ENCODE peak calls at places on chromosomes 4 and X, in seven cellular contexts. R, O, F, T, W, A and C are unnamed samples.

GRCh38 chr4:139656614-139657486 is 8.8 kb upstream of the MGST2 start:
- DNase-seq in W (peak), T (peak), R (peak), F (peak), A (peak), O (peak), C (peak)

GRCh38 chr4:111814961-111815360 is 330.3 kb upstream of the FAM241A start:
- DNase-seq in T (no peak), F (no peak), O (no peak), A (no peak), R (no peak), W (no peak), C (no peak)

GRCh38 chr4:16024009-16024408 is 59.8 kb downstream of the PROM1 start:
- DNase-seq in O (no peak), F (peak), R (no peak), T (no peak), W (no peak), A (no peak), C (peak)

GRCh38 chrX:121851033-121851432 is 803.6 kb downstream of the GLUD2 start:
- DNase-seq in F (no peak), O (no peak), W (no peak), A (no peak), T (no peak), R (no peak), C (peak)

GRCh38 chr4:26369132-26370036 is 48.6 kb downstream of the RBPJ start:
- DNase-seq in T (no peak), W (no peak), R (no peak), F (peak), A (no peak), O (no peak), C (no peak)

GRCh38 chr4:80138556-80139538 is 58.5 kb upstream of the PRDM8 start:
- DNase-seq in T (no peak), R (peak), F (peak), O (no peak), A (peak), W (no peak), C (peak)

GRCh38 chr4:102778720-102779119 is 18.0 kb upstream of the MANBA start:
- DNase-seq in F (no peak), T (peak), W (no peak), O (no peak), A (no peak), R (no peak), C (no peak)

GRCh38 chr4:189202182-189202868 is 738.3 kb upstream of the FRG1 start:
- DNase-seq in T (peak), O (peak), W (peak), F (peak), R (peak), A (peak), C (peak)

GRCh38 chrX:10239611-10240064 is 82.9 kb downstream of the CLCN4 start:
- DNase-seq in O (no peak), W (no peak), A (no peak), R (no peak), F (peak), T (no peak), C (peak)

GRCh38 chr4:76754439-76754838 is 143.5 kb downstream of the SOWAHB start:
- DNase-seq in T (no peak), R (no peak), F (no peak), A (no peak), O (no peak), W (no peak), C (no peak)
- H3K4me2 ChIP-seq in T (no peak), R (no peak), F (peak), A (no peak), O (no peak), W (no peak), C (peak)

DNA sequence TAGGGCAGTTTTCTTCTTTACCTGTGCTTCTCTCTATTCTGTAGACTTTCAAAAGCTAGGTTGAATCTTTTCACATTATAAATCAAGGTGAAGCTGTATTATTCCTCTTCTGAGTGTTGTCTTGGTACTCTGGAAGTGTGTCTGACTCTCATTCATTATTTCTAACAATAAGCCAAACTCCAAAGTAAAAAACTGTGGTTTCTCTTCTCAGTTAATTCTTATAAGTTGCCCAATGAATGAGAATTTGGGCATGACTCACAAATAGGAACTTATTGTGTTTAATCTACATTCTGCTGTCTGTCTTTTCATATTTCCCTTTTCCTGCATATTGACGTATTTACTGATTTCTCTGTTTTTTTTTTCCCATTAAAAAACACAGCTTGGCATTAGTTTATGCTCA is 714.5 kb downstream of the CCSER1 start:
- DNase-seq in W (no peak), A (no peak), F (no peak), R (no peak), O (no peak), T (no peak), C (peak)
- H3K4me2 ChIP-seq in W (no peak), A (no peak), F (no peak), R (no peak), O (no peak), T (no peak), C (no peak)

GRCh38 chr4:176791591-176792347 is 953 bp downstream of the VEGFC start:
- DNase-seq in R (peak), T (peak), A (no peak), W (no peak), F (peak), O (no peak), C (peak)
- H3K4me2 ChIP-seq in R (peak), T (peak), A (no peak), W (no peak), F (peak), O (no peak), C (peak)

GRCh38 chrX:70254909-70255308 is 5.1 kb downstream of the P2RY4 start:
- DNase-seq in A (no peak), W (no peak), O (no peak), F (no peak), T (peak), R (no peak), C (no peak)

GRCh38 chrX:70257599-70258288 is 2.3 kb downstream of the P2RY4 start:
- DNase-seq in W (no peak), R (no peak), A (no peak), O (no peak), T (peak), F (no peak), C (no peak)

GRCh38 chrX:70253377-70254062 is 6.5 kb downstream of the P2RY4 start:
- DNase-seq in O (no peak), F (peak), A (no peak), W (no peak), T (no peak), R (no peak), C (peak)

GRCh38 chrX:70255452-70255851 is 4.6 kb downstream of the P2RY4 start:
- DNase-seq in O (no peak), T (no peak), R (no peak), A (no peak), F (no peak), W (no peak), C (no peak)

GRCh38 chrX:70254063-70254400 is 6.0 kb downstream of the P2RY4 start:
- DNase-seq in R (no peak), F (no peak), A (no peak), O (no peak), W (no peak), T (no peak), C (no peak)
- H3K4me2 ChIP-seq in R (no peak), F (no peak), A (no peak), O (no peak), W (no peak), T (no peak), C (no peak)

GRCh38 chrX:39513836-39514235 is 583.9 kb downstream of the BCOR start:
- DNase-seq in O (no peak), T (peak), F (no peak), A (no peak), R (no peak), W (no peak), C (no peak)
- H3K4me2 ChIP-seq in O (no peak), T (no peak), F (no peak), A (no peak), R (no peak), W (no peak), C (no peak)

GRCh38 chrX:18956322-18957032 is 27.4 kb downstream of the PHKA2 start:
- DNase-seq in W (no peak), T (no peak), O (no peak), A (no peak), F (no peak), R (no peak), C (no peak)
- H3K4me2 ChIP-seq in W (no peak), T (no peak), O (no peak), A (no peak), F (no peak), R (no peak), C (no peak)